ENCODE peak calls at places on chromosomes 12 and 14, in six cellular contexts. U, G, Q, Z, M and S are unnamed samples.

GRCh38 chr14:105348945-105349699 is 34.6 kb downstream of the PACS2 start:
- DNase-seq in M (no peak), U (no peak), G (no peak), Z (no peak), Q (no peak), S (no peak)

GRCh38 chr14:71638523-71639196 is 293.6 kb upstream of the RGS6 start:
- DNase-seq in Q (no peak), Z (no peak), U (no peak), M (no peak), G (no peak), S (peak; percentile 13)

GRCh38 chr12:104524026-104524425 is 67.3 kb downstream of the CHST11 start:
- DNase-seq in Q (no peak), M (no peak), Z (no peak), G (no peak), U (no peak), S (no peak)

GRCh38 chr14:101019541-101019940 is 116.0 kb upstream of the RTL1 start:
- DNase-seq in U (no peak), Q (no peak), Z (peak; percentile 3), M (no peak), G (no peak), S (no peak)

GRCh38 chr14:54568821-54569591 is 2.1 kb downstream of the SAMD4A start:
- DNase-seq in Q (peak; percentile 32), M (no peak), Z (no peak), G (no peak), U (peak; percentile 85), S (no peak)

GRCh38 chr14:58280954-58281787 is 17.2 kb upstream of the ARID4A start:
- DNase-seq in M (no peak), Q (no peak), G (no peak), U (no peak), Z (no peak), S (peak; percentile 82)

GRCh38 chr14:55025948-55026347 is 951 bp downstream of the WDHD1 start:
- DNase-seq in U (no peak), Q (no peak), M (no peak), G (no peak), Z (no peak), S (no peak)

GRCh38 chr12:88854260-88854659 is 274.0 kb upstream of the KITLG start:
- DNase-seq in Z (no peak), U (no peak), M (no peak), G (no peak), Q (no peak), S (no peak)

GRCh38 chr12:130712346-130713065 is 3.6 kb downstream of the RIMBP2 start:
- DNase-seq in G (no peak), M (no peak), U (no peak), Q (peak; percentile 15), Z (no peak), S (no peak)

GRCh38 chr12:103530352-103530751 is 34.6 kb upstream of the C12orf42 start:
- DNase-seq in Z (no peak), U (no peak), Q (no peak), M (no peak), G (no peak), S (no peak)

DNA sequence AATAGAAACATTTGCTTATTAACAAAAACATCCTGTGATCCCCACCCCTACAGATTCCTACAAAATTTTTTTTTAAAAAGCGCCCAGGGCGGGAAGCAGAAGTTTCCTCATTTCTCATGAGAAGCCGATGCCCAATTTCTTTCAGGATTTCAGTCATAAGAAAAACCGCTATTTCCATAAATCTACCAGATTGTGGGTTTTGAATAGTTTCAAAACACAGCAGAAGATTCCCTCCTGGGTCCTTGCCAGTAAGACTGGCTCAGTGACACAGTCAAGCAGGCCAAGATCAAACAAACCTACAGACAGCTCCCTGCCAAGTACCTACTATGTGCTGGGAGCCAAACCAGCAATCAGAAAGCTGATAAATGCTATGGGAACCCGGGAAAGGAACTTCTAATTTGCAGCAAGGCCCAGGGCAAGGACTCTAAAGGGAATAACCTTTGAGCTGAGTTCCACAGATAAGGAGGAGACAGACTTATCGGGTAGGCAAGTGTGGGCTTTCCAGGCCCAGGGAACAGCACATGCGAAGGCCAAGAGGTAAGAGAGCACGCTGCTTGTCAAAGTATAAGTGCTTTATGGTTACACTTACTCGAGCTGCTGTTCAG is 68.7 kb downstream of the CCDC88C start:
- DNase-seq in M (no peak), Z (no peak), Q (no peak), U (no peak), G (no peak), S (no peak)
- H3K27ac ChIP-seq in M (no peak overlapping the region), Z (no peak overlapping the region), Q (no peak overlapping the region), U (no peak overlapping the region), G (peak overlapping the region; percentile 62), S (no peak overlapping the region)

DNA sequence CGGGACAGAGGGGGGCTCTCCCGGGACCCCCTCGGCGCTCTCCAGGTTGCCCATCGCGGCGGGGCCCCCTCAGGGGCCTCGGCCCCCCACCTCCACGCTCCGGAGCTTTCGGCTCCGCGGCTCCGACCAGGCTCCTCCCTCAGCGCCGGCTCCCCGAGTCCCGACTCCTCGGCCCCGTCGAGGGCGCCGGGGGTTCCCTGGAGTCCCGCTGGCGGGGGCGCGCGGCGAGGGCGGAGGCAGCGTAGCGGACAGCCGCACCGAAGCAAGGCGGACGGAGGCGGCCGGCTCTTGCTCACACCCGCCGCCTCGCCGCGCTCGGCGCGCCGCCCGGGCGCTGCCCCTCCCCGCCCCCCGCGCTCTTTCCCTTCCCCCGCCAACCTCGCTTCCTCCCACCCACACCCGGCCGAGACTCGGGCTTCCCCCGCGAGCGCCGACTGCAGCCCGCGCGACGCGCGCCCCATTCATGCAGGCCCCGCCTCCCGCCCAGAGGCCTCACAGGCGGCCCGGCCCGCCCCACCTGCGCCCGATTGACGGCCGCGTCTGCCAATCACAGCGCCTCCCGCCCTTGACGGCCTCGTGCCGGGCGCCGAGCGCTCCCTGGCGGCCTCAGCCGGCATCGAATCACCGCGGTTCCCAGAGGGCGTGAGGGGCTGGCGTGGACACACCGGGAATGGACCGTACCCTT is at the start of gene FMNL3:
- DNase-seq in G (peak; percentile 98), M (peak; percentile 96), Q (peak; percentile 97), U (peak; percentile 98), Z (peak; percentile 99), S (peak; percentile 98)
- H3K27ac ChIP-seq in G (peak within 1 kb of the TSS; percentile 88), M (peak within 1 kb of the TSS; percentile 96), Q (peak within 1 kb of the TSS; percentile 97), U (peak within 1 kb of the TSS; percentile 11), Z (no peak within 1 kb of the TSS), S (peak within 1 kb of the TSS; percentile 65)

GRCh38 chr12:132505852-132506219 is 15.9 kb downstream of the FBRSL1 start:
- DNase-seq in Q (no peak), M (no peak), U (no peak), Z (no peak), G (no peak), S (no peak)
- H3K27ac ChIP-seq in Q (no peak overlapping the region), M (no peak overlapping the region), U (no peak overlapping the region), Z (no peak overlapping the region), G (no peak overlapping the region), S (no peak overlapping the region)

GRCh38 chr12:6195665-6196535 is 4.3 kb upstream of the CD9 start:
- DNase-seq in Z (peak; percentile 99), M (peak; percentile 82), Q (peak; percentile 88), U (peak; percentile 89), G (peak; percentile 76), S (peak; percentile 88)
- H3K27ac ChIP-seq in Z (no peak overlapping the region), M (peak overlapping the region; percentile 68), Q (peak overlapping the region; percentile 48), U (no peak overlapping the region), G (peak overlapping the region; percentile 69), S (peak overlapping the region; percentile 33)

GRCh38 chr12:9971158-9971557 is at the start of gene CLEC12A:
- DNase-seq in Z (no peak), G (no peak), U (no peak), M (no peak), Q (no peak), S (no peak)
- H3K27ac ChIP-seq in Z (no peak within 1 kb of the TSS), G (no peak within 1 kb of the TSS), U (no peak within 1 kb of the TSS), M (no peak within 1 kb of the TSS), Q (no peak within 1 kb of the TSS), S (no peak within 1 kb of the TSS)

GRCh38 chr14:63853831-63854293 is 1.1 kb downstream of the SYNE2 start:
- DNase-seq in G (peak; percentile 60), M (no peak), U (peak; percentile 62), Q (peak; percentile 61), Z (no peak), S (peak; percentile 52)

GRCh38 chr14:63860146-63860545 is 7.3 kb downstream of the SYNE2 start:
- DNase-seq in Q (no peak), Z (no peak), G (no peak), U (peak; percentile 24), M (no peak), S (no peak)

GRCh38 chr14:63854330-63854729 is 1.5 kb downstream of the SYNE2 start:
- DNase-seq in U (no peak), M (no peak), Q (no peak), Z (no peak), G (no peak), S (no peak)

GRCh38 chr14:63855272-63855671 is 2.5 kb downstream of the SYNE2 start:
- DNase-seq in G (no peak), Z (no peak), M (no peak), Q (no peak), U (peak; percentile 56), S (no peak)

DNA sequence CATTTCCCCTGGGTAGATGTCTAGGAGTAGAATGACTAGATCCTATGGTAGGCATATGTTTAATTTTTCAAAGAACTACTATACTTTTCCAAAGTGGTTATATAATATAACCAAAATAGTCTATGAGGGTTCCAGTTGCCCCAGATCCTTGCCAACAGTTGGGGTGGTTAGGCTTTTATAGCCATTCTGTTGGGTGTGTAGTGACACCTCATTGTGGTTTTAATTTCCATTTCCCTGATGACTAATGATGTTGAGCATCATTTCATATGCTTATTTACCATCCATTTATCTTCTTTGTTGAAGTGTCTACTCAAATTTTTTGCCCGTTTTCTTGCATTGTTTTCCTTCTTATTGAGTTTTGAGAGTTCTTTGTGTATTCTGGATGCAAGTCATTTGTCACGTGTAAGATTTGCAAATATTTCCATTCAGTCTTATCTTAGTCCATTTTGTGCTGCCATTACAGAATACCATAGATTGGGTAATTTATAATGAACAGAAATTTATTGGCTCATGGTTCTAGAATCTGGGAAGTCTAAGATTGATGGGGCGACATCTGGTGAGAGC is 4.7 kb downstream of the SYNE2 start:
- DNase-seq in G (no peak), M (no peak), U (no peak), Z (no peak), Q (no peak), S (no peak)
- H3K27ac ChIP-seq in G (no peak overlapping the region), M (no peak overlapping the region), U (no peak overlapping the region), Z (no peak overlapping the region), Q (no peak overlapping the region), S (no peak overlapping the region)

GRCh38 chr12:95083938-95084337 is 10.5 kb upstream of the NR2C1 start:
- DNase-seq in Q (no peak), M (no peak), U (peak; percentile 40), Z (no peak), G (no peak), S (no peak)

GRCh38 chr12:95088339-95088738 is 14.9 kb upstream of the NR2C1 start:
- DNase-seq in G (no peak), U (no peak), Z (no peak), Q (no peak), M (no peak), S (no peak)

GRCh38 chr12:95085612-95086011 is 12.2 kb upstream of the NR2C1 start:
- DNase-seq in Z (no peak), M (no peak), Q (no peak), G (no peak), U (no peak), S (no peak)

DNA sequence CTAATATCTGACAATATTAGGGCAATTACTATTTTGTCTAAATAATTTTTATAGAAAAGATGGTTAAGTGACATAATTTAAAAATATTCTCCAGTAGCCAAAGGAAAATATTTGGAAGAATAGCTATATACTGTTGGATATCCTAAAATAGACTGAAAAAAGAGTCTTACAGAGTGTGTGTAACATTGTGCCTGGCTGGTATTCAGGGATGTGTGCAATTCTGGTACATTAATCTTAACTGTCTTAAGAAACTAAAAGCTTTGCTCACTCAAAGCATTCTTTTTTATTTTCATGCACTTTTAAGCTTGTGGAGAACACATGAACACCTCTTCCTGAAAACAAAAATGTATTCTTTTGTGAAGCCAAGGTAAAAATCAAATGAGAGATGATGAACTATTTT is 10.1 kb upstream of the NR2C1 start:
- DNase-seq in Z (no peak), U (no peak), M (no peak), G (no peak), Q (no peak), S (no peak)
- H3K27ac ChIP-seq in Z (no peak overlapping the region), U (peak overlapping the region; percentile 80), M (no peak overlapping the region), G (peak overlapping the region; percentile 55), Q (peak overlapping the region; percentile 36), S (no peak overlapping the region)